ENCODE peak calls at places on chromosomes 7 and 10, in seven cellular contexts. R, U, Z, J, C, Y and A are unnamed samples.

GRCh38 chr10:112313234-112313633 is 30.0 kb downstream of the TECTB start:
- DNase-seq in R (no peak), J (no peak), C (no peak), Z (no peak), U (no peak), Y (no peak), A (no peak)

GRCh38 chr10:104577861-104578480 is 63.1 kb upstream of the SORCS3 start:
- DNase-seq in Z (no peak), U (no peak), C (peak; percentile 32), Y (peak; percentile 16), R (peak; percentile 56), J (no peak), A (no peak)

GRCh38 chr10:47028466-47028865 is 117.2 kb downstream of the PTPN20 start:
- DNase-seq in Y (no peak), Z (no peak), C (no peak), J (no peak), R (no peak), U (no peak), A (no peak)

GRCh38 chr10:103793920-103794883 is 61.2 kb downstream of the SH3PXD2A start:
- DNase-seq in Y (no peak), J (no peak), Z (peak; percentile 88), U (no peak), C (no peak), R (no peak), A (no peak)

GRCh38 chr7:9106747-9107146 is 673.3 kb downstream of the NXPH1 start:
- DNase-seq in Z (no peak), Y (no peak), C (no peak), U (no peak), J (no peak), R (no peak), A (no peak)

GRCh38 chr7:39753823-39754325 is 130.5 kb downstream of the RALA start:
- DNase-seq in R (no peak), Y (no peak), Z (no peak), U (no peak), J (no peak), C (no peak), A (no peak)

GRCh38 chr7:44224216-44224950 is 23.6 kb downstream of the YKT6 start:
- DNase-seq in Y (no peak), J (peak; percentile 36), U (peak; percentile 64), C (no peak), R (no peak), Z (no peak), A (no peak)

GRCh38 chr7:101702362-101702850 is 73.3 kb upstream of the MYL10 start:
- DNase-seq in R (no peak), U (no peak), J (peak; percentile 23), C (no peak), Y (no peak), Z (peak; percentile 78), A (no peak)

GRCh38 chr7:88001744-88002530 is 67.9 kb downstream of the ADAM22 start:
- DNase-seq in C (no peak), R (no peak), J (no peak), U (no peak), Y (no peak), Z (no peak), A (no peak)

GRCh38 chr7:76069238-76069638 is 21.3 kb downstream of the MDH2 start:
- DNase-seq in R (peak; percentile 93), C (peak; percentile 97), U (peak; percentile 46), J (peak; percentile 93), Z (peak; percentile 77), Y (peak; percentile 44), A (peak; percentile 81)

GRCh38 chr10:59098811-59099452 is 77.5 kb upstream of the PHYHIPL start:
- DNase-seq in Y (no peak), R (peak; percentile 86), J (no peak), U (peak; percentile 55), Z (peak; percentile 35), C (peak; percentile 41), A (no peak)

GRCh38 chr10:101219946-101220451 is 9.3 kb downstream of the LBX1 start:
- DNase-seq in Y (no peak), R (no peak), C (no peak), U (no peak), J (no peak), Z (no peak), A (no peak)

GRCh38 chr7:73429622-73430505 is 3.7 kb upstream of the FZD9 start:
- DNase-seq in U (no peak), Y (no peak), J (no peak), Z (no peak), C (no peak), R (no peak), A (no peak)
- H3K4me2 ChIP-seq in U (no peak overlapping the region), Y (peak overlapping the region; percentile 86), J (no peak overlapping the region), Z (peak overlapping the region; percentile 24), C (no peak overlapping the region), R (no peak overlapping the region), A (no peak overlapping the region)

GRCh38 chr7:57308631-57309408 is 141.2 kb upstream of the ZNF716 start:
- DNase-seq in J (no peak), Z (no peak), C (no peak), Y (no peak), U (peak; percentile 34), R (no peak), A (no peak)

GRCh38 chr7:57300747-57301146 is 149.2 kb upstream of the ZNF716 start:
- DNase-seq in U (no peak), J (no peak), Y (no peak), C (no peak), R (no peak), Z (no peak), A (no peak)

DNA sequence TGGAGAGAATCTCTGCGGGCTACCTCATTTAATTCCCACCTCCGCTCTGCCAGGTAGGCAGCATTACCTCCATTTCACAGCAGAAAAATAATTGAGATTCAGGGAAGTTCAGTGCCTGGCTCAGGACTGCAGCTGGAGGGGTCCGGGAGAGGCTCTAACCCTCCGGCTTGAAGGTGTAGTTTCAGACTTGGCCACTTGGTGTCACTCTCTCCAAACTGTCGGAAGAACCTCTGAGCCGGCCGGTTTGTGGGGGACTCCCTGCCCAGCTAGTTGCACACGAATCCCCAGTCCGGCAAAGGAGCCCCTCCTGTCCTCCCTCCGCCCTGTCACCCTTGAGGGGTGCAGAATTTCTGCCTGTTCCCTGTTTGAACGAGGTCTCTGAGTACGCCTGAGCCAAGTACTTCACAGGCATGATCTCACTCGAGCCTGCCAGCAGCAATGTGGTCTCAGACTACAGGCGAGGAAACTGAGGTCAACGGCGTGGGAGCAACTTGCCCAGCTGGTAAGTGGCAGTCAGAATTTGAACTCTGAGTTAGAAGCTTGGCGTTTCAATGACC is 144.7 kb upstream of the ZNF716 start:
- DNase-seq in J (no peak), Z (no peak), R (no peak), C (no peak), U (peak; percentile 22), Y (no peak), A (no peak)
- TF ChIP-seq CTCF in J (peak; percentile 7), Z (no peak), R (no peak), C (no peak), U (peak; percentile 47), Y (no peak), A (peak; percentile 72)

GRCh38 chr10:21514808-21515580 is 10.5 kb downstream of the SKIDA1 start:
- DNase-seq in R (peak; percentile 69), Z (no peak), J (no peak), U (no peak), C (no peak), Y (peak; percentile 32), A (no peak)

GRCh38 chr10:21515581-21516269 is 9.8 kb downstream of the SKIDA1 start:
- DNase-seq in C (no peak), J (no peak), Z (no peak), R (peak; percentile 54), U (no peak), Y (peak; percentile 61), A (no peak)

GRCh38 chr10:21516270-21517131 is 9.0 kb downstream of the SKIDA1 start:
- DNase-seq in J (peak; percentile 56), Z (peak; percentile 87), R (peak; percentile 78), C (peak; percentile 78), U (peak; percentile 67), Y (peak; percentile 75), A (no peak)

GRCh38 chr10:21513035-21513434 is 12.4 kb downstream of the SKIDA1 start:
- DNase-seq in Y (no peak), J (no peak), U (no peak), C (no peak), R (peak; percentile 42), Z (no peak), A (no peak)

DNA sequence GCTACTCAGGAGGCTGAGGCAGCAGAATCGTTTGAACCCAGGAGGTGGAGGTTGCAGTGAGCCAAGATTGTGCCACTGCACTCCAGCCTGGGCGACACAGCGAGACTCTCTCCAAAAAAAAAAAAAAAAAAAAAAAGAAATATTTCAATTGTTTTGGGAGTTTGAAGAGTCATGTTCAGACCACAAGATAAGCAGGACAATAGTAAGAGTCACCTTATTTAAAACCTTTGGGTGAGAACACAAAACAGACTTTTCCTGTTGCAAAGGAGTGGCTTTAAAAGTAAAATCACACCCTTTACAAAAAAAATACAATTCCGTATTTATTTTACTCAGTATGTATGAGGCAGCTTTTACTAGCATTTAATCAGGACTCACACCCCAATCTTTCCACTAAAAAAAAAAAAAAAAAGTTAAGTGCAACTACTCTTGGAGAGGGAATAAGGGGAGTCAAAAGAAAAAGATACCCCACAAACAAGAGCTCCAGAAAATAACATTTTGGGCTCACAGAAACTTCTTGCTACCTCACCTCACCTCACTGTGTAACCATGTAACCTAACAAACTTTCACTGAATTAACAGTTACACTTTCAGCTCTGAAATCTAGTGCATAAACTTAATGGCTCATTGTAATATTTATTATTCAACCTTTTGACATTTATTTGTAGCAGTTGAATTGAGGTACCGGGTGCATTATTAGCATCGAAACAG is 11.2 kb downstream of the SKIDA1 start:
- DNase-seq in Z (no peak), U (no peak), J (no peak), Y (no peak), R (no peak), C (no peak), A (no peak)
- H3K4me3 ChIP-seq in Z (peak overlapping the region; percentile 57), U (no peak overlapping the region), J (no peak overlapping the region), Y (peak overlapping the region; percentile 99), R (peak overlapping the region; percentile 17), C (no peak overlapping the region), A (no peak overlapping the region)

GRCh38 chr7:15554744-15555143 is 7.1 kb downstream of the AGMO start:
- DNase-seq in C (no peak), R (no peak), U (no peak), J (no peak), Z (no peak), Y (no peak), A (no peak)

GRCh38 chr7:15557186-15557585 is 4.6 kb downstream of the AGMO start:
- DNase-seq in R (no peak), U (no peak), Z (no peak), Y (no peak), J (no peak), C (no peak), A (no peak)

GRCh38 chr7:15555385-15555859 is 6.4 kb downstream of the AGMO start:
- DNase-seq in U (peak; percentile 12), C (peak; percentile 23), R (peak; percentile 55), Y (no peak), Z (peak; percentile 20), J (no peak), A (no peak)

GRCh38 chr7:15557686-15558085 is 4.1 kb downstream of the AGMO start:
- DNase-seq in Z (no peak), R (no peak), Y (no peak), U (no peak), C (no peak), J (no peak), A (no peak)

DNA sequence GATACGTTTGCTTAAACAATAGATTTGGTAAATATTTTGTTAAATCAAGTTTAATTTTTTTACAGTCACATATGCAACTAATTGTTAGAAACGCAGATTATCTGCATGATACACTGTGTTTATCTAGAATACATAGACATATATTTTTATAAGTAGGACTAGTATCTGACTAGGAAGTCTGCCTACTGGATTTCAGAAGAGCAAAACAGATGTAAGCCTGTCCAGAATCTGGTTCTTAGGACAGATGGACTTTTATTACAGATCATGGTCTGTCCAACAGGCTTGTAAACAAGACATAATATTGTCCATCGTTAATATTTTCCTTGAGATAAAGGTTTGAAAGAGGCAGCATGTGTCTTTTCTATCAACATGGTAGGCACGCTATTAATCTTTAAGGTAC is 5.1 kb downstream of the AGMO start:
- DNase-seq in Y (no peak), U (no peak), J (no peak), Z (no peak), R (no peak), C (no peak), A (no peak)
- H3K4me2 ChIP-seq in Y (no peak overlapping the region), U (no peak overlapping the region), J (no peak overlapping the region), Z (no peak overlapping the region), R (no peak overlapping the region), C (no peak overlapping the region), A (no peak overlapping the region)